ENCODE peak calls at places on chromosomes 3 and 15, in seven cellular contexts. F is transverse colon, P is cardiac fibroblast, I is colonic mucosa, T is HFFc6, B is WTC11, S is heart right ventricle. J is an unnamed sample.

GRCh38 chr3:40985195-40985594 is 214.1 kb upstream of the CTNNB1 start:
- DNase-seq in P (no peak), B (no peak), T (no peak), I (peak; percentile 36), S (no peak), F (peak; percentile 21), J (no peak)

GRCh38 chr15:69805248-69805953 is 292.3 kb downstream of the TLE3 start:
- DNase-seq in F (no peak), B (no peak), I (no peak), S (no peak), T (no peak), P (no peak), J (no peak)

GRCh38 chr3:159191454-159191853 is 389.6 kb downstream of the MFSD1 start:
- DNase-seq in P (peak; percentile 53), S (no peak), B (no peak), I (no peak), F (no peak), T (peak; percentile 84), J (no peak)

GRCh38 chr15:58410353-58410752 is 21.4 kb upstream of the LIPC start:
- DNase-seq in B (no peak), I (no peak), P (no peak), S (no peak), F (no peak), T (no peak), J (no peak)

GRCh38 chr3:197880361-197881339 is 69.3 kb upstream of the RPL35A start:
- DNase-seq in S (no peak), T (no peak), I (no peak), P (no peak), B (no peak), F (no peak), J (no peak)

GRCh38 chr3:171391432-171391831 is 68.8 kb downstream of the TNIK start:
- DNase-seq in F (no peak), S (no peak), T (no peak), B (no peak), P (no peak), I (no peak), J (no peak)

GRCh38 chr3:115092220-115092791 is 54.8 kb downstream of the ZBTB20 start:
- DNase-seq in F (peak; percentile 51), B (peak; percentile 44), S (peak; percentile 41), I (peak; percentile 52), T (peak; percentile 67), P (peak; percentile 78), J (peak; percentile 50)

GRCh38 chr3:16151109-16151508 is 23.4 kb upstream of the GALNT15 start:
- DNase-seq in T (no peak), B (no peak), I (peak; percentile 59), F (peak; percentile 38), S (peak; percentile 71), P (peak; percentile 79), J (no peak)

GRCh38 chr15:74798388-74799254 is 14.0 kb upstream of the LMAN1L start:
- DNase-seq in B (no peak), T (no peak), F (peak; percentile 81), I (peak; percentile 44), P (no peak), S (peak; percentile 57), J (no peak)

GRCh38 chr3:122233109-122233952 is 49.9 kb downstream of the CASR start:
- DNase-seq in F (peak; percentile 33), S (no peak), P (no peak), T (no peak), I (no peak), B (no peak), J (no peak)

GRCh38 chr3:3665961-3666640 is 133.1 kb upstream of the LRRN1 start:
- DNase-seq in T (no peak), F (no peak), P (no peak), B (no peak), S (peak; percentile 60), I (no peak), J (peak; percentile 31)

DNA sequence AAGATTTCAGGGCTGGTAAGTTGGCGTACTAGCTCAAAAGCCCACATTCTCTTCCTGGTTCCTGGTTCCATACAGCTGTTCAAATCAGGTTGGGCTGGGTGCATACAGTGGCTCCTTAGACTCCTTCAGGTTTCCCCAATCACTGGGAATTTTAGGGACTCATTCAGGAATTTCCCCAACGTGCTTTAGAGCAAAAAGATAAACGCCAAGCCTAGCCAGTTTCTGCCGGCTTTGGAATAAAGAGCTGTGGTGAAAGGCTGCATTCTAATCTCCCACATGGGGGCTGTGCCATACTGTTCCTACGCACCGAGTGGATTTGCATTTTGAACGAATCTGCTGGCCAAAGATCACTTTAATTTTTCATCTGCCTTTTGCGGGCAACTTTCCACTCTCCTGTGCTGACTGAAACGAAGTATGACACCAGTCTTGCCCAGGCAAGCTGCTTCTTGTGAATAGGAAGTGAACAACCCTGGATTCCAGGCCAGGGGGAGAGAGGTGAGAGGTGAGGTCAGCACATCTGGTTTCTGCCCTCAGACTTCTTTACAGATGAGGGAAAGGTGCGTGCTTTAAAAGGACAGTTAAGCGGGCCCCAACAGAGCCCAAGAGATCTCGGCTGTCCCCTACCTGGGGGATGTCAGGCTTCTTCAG is 184.2 kb upstream of the PDZRN3 start:
- DNase-seq in F (no peak), T (no peak), P (no peak), B (no peak), S (no peak), I (no peak), J (no peak)
- TF ChIP-seq CTCF in F (no peak), T (no peak), P (no peak), B (no peak), S (no peak), I (no peak), J (no peak)

GRCh38 chr15:28913171-28913765 is 27.5 kb downstream of the APBA2 start:
- DNase-seq in P (no peak), I (no peak), S (no peak), F (no peak), B (no peak), T (no peak), J (no peak)
- TF ChIP-seq CTCF in P (peak; percentile 15), I (no peak), S (no peak), F (no peak), B (no peak), T (peak; percentile 21), J (no peak)

GRCh38 chr3:128461731-128462130 is 5.0 kb downstream of the DNAJB8 start:
- DNase-seq in I (no peak), F (no peak), T (no peak), B (no peak), P (no peak), S (no peak), J (no peak)
- TF ChIP-seq CTCF in I (no peak), F (no peak), T (peak; percentile 19), B (no peak), P (no peak), S (no peak), J (no peak)

GRCh38 chr3:69048990-69049389 is 3.1 kb downstream of the TMF1 start:
- DNase-seq in P (no peak), B (no peak), I (no peak), S (no peak), T (no peak), F (no peak), J (no peak)

GRCh38 chr3:69052567-69052898 is 400 bp upstream of the TMF1 start:
- DNase-seq in B (no peak), S (no peak), P (no peak), T (no peak), I (no peak), F (no peak), J (no peak)

GRCh38 chr3:69051796-69052566 is at the start of gene TMF1:
- DNase-seq in P (peak; percentile 99), I (peak; percentile 98), B (peak; percentile 95), T (peak; percentile 99), F (peak; percentile 98), S (peak; percentile 98), J (peak; percentile 96)
- TF ChIP-seq CTCF in P (no peak), I (no peak), B (no peak), T (no peak), F (no peak), S (no peak), J (no peak)

DNA sequence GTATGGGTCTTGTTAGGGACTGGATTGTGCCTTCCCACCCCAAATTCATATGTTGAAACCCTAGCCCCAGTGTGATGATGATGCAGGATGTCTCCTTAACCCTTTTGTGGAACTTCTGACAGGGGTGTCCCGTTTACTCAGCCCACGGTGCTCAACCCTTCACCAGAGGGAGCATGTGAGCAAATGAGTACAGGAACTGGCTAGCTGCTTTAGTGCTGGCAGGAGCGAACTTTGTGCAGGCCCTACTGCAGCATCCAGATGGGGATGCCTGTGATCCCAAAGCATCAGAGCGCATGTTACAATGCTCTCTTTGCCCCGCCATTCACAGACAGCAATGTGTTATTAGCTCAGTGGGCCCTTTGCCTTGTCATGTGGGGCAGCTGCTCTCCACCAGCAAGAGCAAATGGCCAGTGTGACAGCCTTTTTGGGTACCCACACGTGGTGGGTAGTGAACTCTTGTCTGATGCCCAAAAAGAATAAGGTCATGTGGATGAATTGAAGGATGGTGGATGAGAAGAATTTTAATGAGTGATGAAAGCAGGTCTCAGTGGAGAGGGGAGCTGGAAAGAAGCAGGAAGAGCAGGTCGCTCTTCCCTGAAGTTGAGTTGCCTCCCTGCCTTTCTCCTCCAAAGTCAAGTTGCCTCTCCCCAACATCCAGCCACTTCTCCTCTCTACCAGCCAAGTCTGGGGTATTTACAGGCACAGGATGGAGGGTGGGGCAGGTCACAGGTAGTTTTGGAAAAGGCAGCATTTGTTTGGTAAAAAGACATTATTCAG is 63.3 kb upstream of the STRIT1 start:
- DNase-seq in T (no peak), S (no peak), B (peak; percentile 52), F (no peak), I (no peak), P (no peak), J (peak; percentile 18)
- TF ChIP-seq CTCF in T (peak; percentile 32), S (no peak), B (no peak), F (no peak), I (no peak), P (peak; percentile 8), J (no peak)

GRCh38 chr15:63983071-63983711 is 63.1 kb downstream of the DAPK2 start:
- DNase-seq in I (peak; percentile 7), F (no peak), S (no peak), T (no peak), B (peak; percentile 57), P (no peak), J (no peak)
- TF ChIP-seq CTCF in I (no peak), F (no peak), S (peak; percentile 34), T (peak; percentile 19), B (peak; percentile 49), P (no peak), J (no peak)

DNA sequence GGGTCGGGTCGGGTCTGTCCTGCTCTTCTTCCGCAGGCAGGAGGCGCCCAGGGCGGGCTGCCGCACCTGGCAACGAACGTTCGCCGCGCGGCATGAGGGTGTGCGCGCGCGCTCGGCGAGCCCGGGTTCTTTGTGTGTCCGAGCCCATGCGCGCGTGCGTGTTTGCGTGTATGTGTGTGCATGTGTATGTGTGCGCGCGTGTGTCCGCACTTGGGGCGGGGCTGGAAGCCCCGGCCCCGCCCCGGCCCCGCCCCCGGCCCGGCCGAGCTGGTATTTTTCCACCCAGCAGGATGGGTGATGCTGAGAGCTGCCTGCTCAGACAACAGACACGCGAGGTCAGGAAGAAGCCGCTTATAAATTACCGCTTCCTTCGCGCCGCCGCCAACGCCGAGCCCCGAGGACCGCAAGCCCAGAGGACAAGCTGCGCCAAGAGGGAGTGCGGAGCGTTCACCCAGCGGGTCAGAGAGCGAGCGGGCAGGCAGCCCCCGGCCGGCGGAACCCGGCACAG is at the start of gene SLC6A6:
- DNase-seq in F (peak; percentile 96), S (peak; percentile 91), T (peak; percentile 93), I (peak; percentile 96), B (peak; percentile 94), P (peak; percentile 93), J (peak; percentile 94)
- TF ChIP-seq CTCF in F (peak; percentile 79), S (peak; percentile 42), T (peak; percentile 61), I (peak; percentile 47), B (no peak), P (peak; percentile 39), J (peak; percentile 25)